ENCODE peak calls at places on chromosomes 2 and 18, in five cellular contexts. U is omental fat pad, M is uterus, W is AG10803, S is fibroblast of mammary gland. Y is an unnamed sample.

GRCh38 chr2:239985356-239985755 is 39.8 kb downstream of the NDUFA10 start:
- DNase-seq in M (no peak), S (peak; percentile 11), U (no peak), W (no peak), Y (no peak)

GRCh38 chr2:74696758-74697327 is 42.8 kb downstream of the SEMA4F start:
- DNase-seq in W (peak; percentile 35), M (no peak), S (peak; percentile 44), U (no peak), Y (no peak)

GRCh38 chr2:157627594-157628281 is 926 bp downstream of the ACVR1C start:
- DNase-seq in M (no peak), W (no peak), S (peak; percentile 11), U (no peak), Y (no peak)

GRCh38 chr2:65754219-65754618 is 321.8 kb upstream of the SPRED2 start:
- DNase-seq in M (no peak), W (no peak), U (no peak), S (peak; percentile 29), Y (no peak)

GRCh38 chr2:61631321-61631720 is 93.2 kb upstream of the XPO1 start:
- DNase-seq in W (no peak), M (no peak), S (no peak), U (no peak), Y (no peak)

GRCh38 chr2:29662841-29663240 is 258.5 kb downstream of the ALK start:
- DNase-seq in U (no peak), W (peak; percentile 7), M (no peak), S (peak; percentile 75), Y (no peak)

GRCh38 chr2:60486067-60486466 is 67.4 kb downstream of the BCL11A start:
- DNase-seq in U (no peak), S (no peak), M (no peak), W (peak; percentile 45), Y (peak; percentile 25)

GRCh38 chr18:28039078-28039477 is 137.9 kb downstream of the CDH2 start:
- DNase-seq in S (peak; percentile 58), M (no peak), U (no peak), W (peak; percentile 27), Y (no peak)

GRCh38 chr18:31206787-31207381 is 44.2 kb upstream of the DSC1 start:
- DNase-seq in W (no peak), S (peak; percentile 12), U (no peak), M (no peak), Y (peak; percentile 66)

DNA sequence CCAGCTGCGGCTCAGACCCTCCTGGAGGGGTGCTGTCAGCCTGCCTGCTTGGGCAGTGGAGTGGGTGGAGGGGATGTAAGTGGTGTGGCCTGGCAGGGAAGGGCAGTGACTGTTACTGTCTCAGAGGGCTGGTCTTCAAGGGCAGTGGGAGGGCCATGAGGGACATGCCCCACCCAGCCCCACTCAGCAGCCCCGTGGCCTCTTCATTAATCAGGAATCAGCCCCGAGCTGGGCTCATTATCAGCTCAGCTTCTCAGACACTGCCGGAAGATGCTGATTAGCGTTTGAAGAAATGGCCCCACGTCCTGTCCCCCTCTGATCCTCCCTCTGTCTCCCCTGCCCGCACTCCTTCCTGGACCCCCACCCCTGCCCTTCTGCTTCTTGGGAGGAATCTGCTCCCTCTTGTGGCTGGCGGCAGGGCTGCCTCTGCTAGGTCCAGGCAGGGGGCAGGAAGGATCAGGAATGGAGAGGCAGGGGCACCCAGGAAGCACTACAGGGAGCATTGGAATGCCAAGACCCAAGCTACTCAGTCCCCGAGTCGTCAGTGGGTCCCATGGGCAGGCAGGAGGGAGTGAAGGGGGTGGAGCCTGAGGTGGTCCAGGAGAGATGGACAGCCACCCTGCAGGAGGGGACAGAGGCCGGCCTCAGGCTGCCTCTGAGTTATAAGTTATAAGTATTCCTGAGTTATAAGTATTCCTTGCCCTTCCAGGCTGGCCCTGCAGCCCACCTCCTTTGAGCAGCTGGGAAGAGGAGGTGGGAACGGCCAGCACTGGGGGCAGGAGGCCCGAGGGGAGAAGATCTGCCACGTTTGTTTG is 7.0 kb downstream of the ASIC4 start:
- DNase-seq in M (no peak), U (no peak), S (peak; percentile 34), W (peak; percentile 34), Y (no peak)
- TF ChIP-seq CTCF in M (peak; percentile 53), U (no peak), S (peak; percentile 77), W (peak; percentile 76), Y (peak; percentile 77)

GRCh38 chr2:125364181-125364806 is 1291.7 kb upstream of the GYPC start:
- DNase-seq in M (no peak), U (no peak), S (no peak), W (no peak), Y (no peak)
- TF ChIP-seq CTCF in M (no peak), U (no peak), S (no peak), W (no peak), Y (no peak)

GRCh38 chr2:953975-954686 is 3.5 kb downstream of the SNTG2 start:
- DNase-seq in U (no peak), M (no peak), S (peak; percentile 23), W (peak; percentile 56), Y (no peak)
- TF ChIP-seq CTCF in U (no peak), M (peak; percentile 37), S (peak; percentile 19), W (peak; percentile 56), Y (no peak)

GRCh38 chr2:86703704-86704370 is 16.3 kb upstream of the RMND5A start:
- DNase-seq in M (no peak), S (peak; percentile 34), W (peak; percentile 77), U (no peak), Y (no peak)
- TF ChIP-seq CTCF in M (no peak), S (no peak), W (no peak), U (no peak), Y (no peak)

DNA sequence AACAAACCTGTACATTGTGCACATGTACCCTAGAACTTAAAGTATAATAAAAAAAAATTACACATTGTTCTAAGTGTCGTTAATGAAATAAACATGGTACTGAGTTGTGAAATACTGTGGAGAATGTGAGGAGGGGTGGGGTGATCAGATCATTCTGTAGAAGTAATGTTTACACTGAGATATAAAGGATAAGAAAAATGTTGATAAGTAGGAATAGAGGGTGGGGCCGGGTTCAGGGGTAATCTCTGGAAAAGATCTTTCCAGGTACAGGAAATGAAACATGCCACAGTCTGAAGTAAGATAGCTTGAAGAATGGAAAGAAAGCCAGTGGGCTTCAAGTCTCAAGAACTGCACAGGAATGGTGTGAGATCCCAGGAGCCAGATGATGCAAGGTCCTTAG is 1482.4 kb downstream of the LRP1B start:
- DNase-seq in S (no peak), M (no peak), W (no peak), U (no peak), Y (no peak)
- TF ChIP-seq CTCF in S (no peak), M (no peak), W (no peak), U (no peak), Y (no peak)

DNA sequence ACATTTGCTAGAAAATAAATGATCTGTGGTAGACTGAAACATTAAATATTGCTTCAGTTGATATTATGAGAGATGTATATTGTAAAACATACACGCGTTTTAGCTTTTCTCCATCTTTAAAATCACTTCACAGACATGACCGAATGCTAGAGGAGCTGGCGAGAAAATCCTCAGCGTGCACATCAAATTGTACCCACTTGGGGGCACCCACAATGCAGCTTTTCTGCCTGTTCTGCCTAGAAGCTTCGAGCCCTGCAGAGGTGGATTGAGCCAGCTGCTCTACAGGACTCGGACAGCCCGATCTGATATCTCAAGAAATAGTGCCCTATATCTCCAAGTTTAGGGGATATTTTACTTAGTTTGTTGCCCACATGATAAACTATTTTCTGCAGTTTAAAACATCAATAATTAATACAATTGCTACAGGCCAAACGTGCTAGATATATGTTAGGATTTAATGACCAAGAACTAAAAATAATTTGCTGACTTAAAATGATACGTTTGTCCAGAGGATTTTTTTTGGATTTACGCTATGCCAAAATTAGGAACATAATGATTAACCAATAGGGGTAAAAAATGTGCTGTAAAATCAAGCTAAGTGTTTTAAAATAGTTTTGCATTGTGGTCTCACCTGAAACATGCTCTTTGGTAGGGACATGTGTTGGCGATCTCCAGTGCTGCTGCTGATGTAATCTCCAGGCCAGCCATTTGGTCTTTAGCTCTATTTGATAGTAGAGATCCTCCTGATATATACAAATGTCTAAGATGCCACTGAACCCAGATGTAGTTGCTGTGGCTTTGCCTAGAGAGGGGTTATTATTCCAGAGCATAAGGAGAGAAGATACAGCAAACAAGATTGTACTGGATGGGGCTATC is 22.3 kb upstream of the ATP5MC3 start:
- DNase-seq in U (no peak), S (peak; percentile 39), W (peak; percentile 40), M (no peak), Y (no peak)
- TF ChIP-seq CTCF in U (no peak), S (peak; percentile 49), W (peak; percentile 65), M (peak; percentile 31), Y (no peak)

GRCh38 chr2:126620302-126620701 is 35.7 kb upstream of the GYPC start:
- DNase-seq in M (no peak), S (no peak), W (no peak), U (no peak), Y (no peak)

GRCh38 chr2:126616606-126617069 is 39.3 kb upstream of the GYPC start:
- DNase-seq in U (no peak), S (no peak), W (no peak), M (no peak), Y (no peak)

GRCh38 chr2:126614529-126615279 is 41.3 kb upstream of the GYPC start:
- DNase-seq in U (no peak), M (no peak), W (peak; percentile 82), S (peak; percentile 12), Y (no peak)
- TF ChIP-seq CTCF in U (no peak), M (no peak), W (peak; percentile 9), S (no peak), Y (no peak)